ENCODE peak calls at places on chromosomes 12 and 14, in ten cellular contexts. V is heart left ventricle; W is HAP-1; M is astrocyte; N is T-helper 2 cell; A is NCI-H1694 treated with DMSO at 0.1 percent for 48 hours; E is activated CD4-positive, alpha-beta T cell treated with anti-CD3 and anti-CD28 coated beads, Interleukin-2, amount 50 U/mL, for 48 hours; I is T-helper 9 cell; O is Right ventricle myocardium superior; Q is epithelial cell of proximal tubule. Z is an unnamed sample.

GRCh38 chr14:60485600-60486251 is at the start of gene C14orf39:
- DNase-seq in V (no peak), W (peak; percentile 84), M (no peak), N (no peak), A (no peak), E (no peak), I (no peak), O (no peak), Q (no peak), Z (peak; percentile 56)

GRCh38 chr14:58814476-58814875 is 176.7 kb downstream of the DACT1 start:
- DNase-seq in V (no peak), W (no peak), M (peak; percentile 80), N (no peak), A (no peak), E (no peak), I (no peak), O (no peak), Q (no peak), Z (no peak)

GRCh38 chr14:73792476-73792875 is 59.2 kb upstream of the PTGR2 start:
- DNase-seq in V (no peak), W (no peak), M (no peak), N (no peak), A (no peak), E (no peak), I (no peak), O (no peak), Q (no peak), Z (no peak)

GRCh38 chr12:106769078-106769477 is 5.4 kb upstream of the RIC8B start:
- DNase-seq in V (no peak), W (no peak), M (peak; percentile 87), N (no peak), A (no peak), E (no peak), I (no peak), O (no peak), Q (peak; percentile 99), Z (no peak)

GRCh38 chr12:102172436-102172835 is 25.2 kb downstream of the PMCH start:
- DNase-seq in V (no peak), W (no peak), M (peak; percentile 46), N (no peak), A (no peak), E (no peak), I (no peak), O (no peak), Q (no peak), Z (no peak)

GRCh38 chr12:22935090-22935489 is 310.1 kb downstream of the ETNK1 start:
- DNase-seq in V (no peak), W (peak; percentile 69), M (no peak), N (no peak), A (no peak), E (no peak), I (no peak), O (peak; percentile 48), Q (no peak), Z (no peak)

GRCh38 chr14:74286736-74287135 is 16.0 kb downstream of the ABCD4 start:
- DNase-seq in V (no peak), W (no peak), M (no peak), N (no peak), A (no peak), E (no peak), I (no peak), O (no peak), Q (no peak), Z (no peak)

GRCh38 chr14:63964063-63964462 is 111.3 kb downstream of the SYNE2 start:
- DNase-seq in V (no peak), W (no peak), M (no peak), N (no peak), A (no peak), E (no peak), I (no peak), O (no peak), Q (no peak), Z (no peak)

GRCh38 chr12:99435095-99435791 is 212.3 kb upstream of the GARIN6 start:
- DNase-seq in V (no peak), W (no peak), M (no peak), N (no peak), A (no peak), E (no peak), I (no peak), O (no peak), Q (no peak), Z (no peak)

GRCh38 chr12:50732591-50732990 is 31.3 kb upstream of the ATF1 start:
- DNase-seq in V (no peak), W (no peak), M (peak; percentile 90), N (no peak), A (no peak), E (no peak), I (no peak), O (no peak), Q (no peak), Z (no peak)

GRCh38 chr12:462936-463705 is 3.4 kb downstream of the B4GALNT3 start:
- DNase-seq in V (no peak), W (no peak), M (peak; percentile 26), N (peak; percentile 18), A (no peak), E (no peak), I (no peak), O (no peak), Q (no peak), Z (no peak)